ENCODE peak calls at places on chromosomes 1 and 21, in eight cellular contexts. R, H, F, N, X, T, M and E are unnamed samples.

GRCh38 chr1:116333171-116334014 is 39.7 kb upstream of the ATP1A1 start:
- DNase-seq in R (no peak), H (no peak), F (no peak), N (no peak), X (no peak), T (no peak), M (no peak), E (no peak)

GRCh38 chr1:109610609-109611307 is 8.7 kb downstream of the GNAT2 start:
- DNase-seq in R (no peak), H (peak), F (no peak), N (no peak), X (no peak), T (peak), M (peak), E (no peak)

GRCh38 chr1:6260433-6260934 is 414 bp downstream of the GPR153 start:
- DNase-seq in R (no peak), H (peak), F (no peak), N (peak), X (no peak), T (no peak), M (no peak), E (peak)

GRCh38 chr1:31259746-31260145 is 20.1 kb upstream of the NKAIN1 start:
- DNase-seq in R (no peak), H (no peak), F (no peak), N (no peak), X (no peak), T (no peak), M (no peak), E (no peak)

GRCh38 chr1:246110343-246111219 is 396.5 kb downstream of the SMYD3 start:
- DNase-seq in R (no peak), H (peak), F (no peak), N (peak), X (no peak), T (peak), M (peak), E (no peak)

GRCh38 chr1:32867151-32867550 is 3.6 kb downstream of the FNDC5 start:
- DNase-seq in R (no peak), H (no peak), F (no peak), N (no peak), X (no peak), T (no peak), M (no peak), E (no peak)

GRCh38 chr1:111205724-111206070 is 5.3 kb upstream of the DENND2D start:
- DNase-seq in R (no peak), H (peak), F (no peak), N (no peak), X (no peak), T (no peak), M (peak), E (no peak)

GRCh38 chr1:98351506-98352038 is 309.9 kb upstream of the SNX7 start:
- DNase-seq in R (no peak), H (no peak), F (no peak), N (no peak), X (no peak), T (no peak), M (no peak), E (no peak)

GRCh38 chr1:45557422-45557944 is 6.9 kb downstream of the AKR1A1 start:
- DNase-seq in R (peak), H (peak), F (no peak), N (no peak), X (no peak), T (no peak), M (no peak), E (peak)

GRCh38 chr1:56404561-56405030 is 174.8 kb downstream of the PLPP3 start:
- DNase-seq in R (peak), H (no peak), F (no peak), N (no peak), X (no peak), T (no peak), M (peak), E (no peak)

GRCh38 chr1:40662864-40663263 is 2.6 kb downstream of the RIMS3 start:
- DNase-seq in R (no peak), H (no peak), F (no peak), N (no peak), X (no peak), T (no peak), M (no peak), E (no peak)

GRCh38 chr1:21523297-21523813 is 14.1 kb downstream of the ALPL start:
- DNase-seq in R (no peak), H (no peak), F (no peak), N (no peak), X (no peak), T (no peak), M (no peak), E (no peak)

GRCh38 chr1:85502625-85503083 is 37.7 kb upstream of the DDAH1 start:
- DNase-seq in R (peak), H (peak), F (peak), N (peak), X (no peak), T (peak), M (peak), E (peak)

GRCh38 chr1:63935553-63935952 is 161.7 kb downstream of the ROR1 start:
- DNase-seq in R (no peak), H (peak), F (no peak), N (no peak), X (no peak), T (no peak), M (no peak), E (no peak)

GRCh38 chr1:63935148-63935547 is 161.3 kb downstream of the ROR1 start:
- DNase-seq in R (peak), H (peak), F (no peak), N (peak), X (no peak), T (no peak), M (peak), E (no peak)

GRCh38 chr1:63936276-63936675 is 162.5 kb downstream of the ROR1 start:
- DNase-seq in R (no peak), H (no peak), F (no peak), N (no peak), X (no peak), T (no peak), M (no peak), E (no peak)

GRCh38 chr1:63940440-63940839 is 166.6 kb downstream of the ROR1 start:
- DNase-seq in R (no peak), H (no peak), F (no peak), N (no peak), X (no peak), T (no peak), M (no peak), E (no peak)

DNA sequence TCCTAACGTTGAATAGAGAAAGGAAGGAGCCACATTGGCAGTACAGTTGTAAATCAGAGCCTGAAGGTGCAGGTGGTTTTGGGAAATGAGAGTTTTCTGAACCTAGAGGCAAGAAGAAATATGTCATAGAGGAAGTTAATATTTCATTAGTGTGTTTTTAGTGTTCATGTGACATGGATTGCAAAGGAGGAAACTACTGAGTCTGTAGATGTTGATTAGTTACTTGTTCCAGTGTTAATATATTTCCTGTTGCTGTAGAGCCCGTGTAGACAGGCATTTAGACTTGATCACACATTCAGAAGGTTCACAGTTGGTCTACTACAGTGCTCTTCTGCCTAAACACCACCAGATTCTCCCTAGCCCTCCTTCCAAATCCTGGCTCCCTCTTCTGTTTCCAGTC is 163.8 kb downstream of the ROR1 start:
- DNase-seq in R (no peak), H (no peak), F (no peak), N (no peak), X (no peak), T (no peak), M (no peak), E (no peak)
- TF ChIP-seq CTCF in R (no peak), H (no peak), F (no peak), N (no peak), X (no peak), T (no peak), M (no peak), E (no peak)

DNA sequence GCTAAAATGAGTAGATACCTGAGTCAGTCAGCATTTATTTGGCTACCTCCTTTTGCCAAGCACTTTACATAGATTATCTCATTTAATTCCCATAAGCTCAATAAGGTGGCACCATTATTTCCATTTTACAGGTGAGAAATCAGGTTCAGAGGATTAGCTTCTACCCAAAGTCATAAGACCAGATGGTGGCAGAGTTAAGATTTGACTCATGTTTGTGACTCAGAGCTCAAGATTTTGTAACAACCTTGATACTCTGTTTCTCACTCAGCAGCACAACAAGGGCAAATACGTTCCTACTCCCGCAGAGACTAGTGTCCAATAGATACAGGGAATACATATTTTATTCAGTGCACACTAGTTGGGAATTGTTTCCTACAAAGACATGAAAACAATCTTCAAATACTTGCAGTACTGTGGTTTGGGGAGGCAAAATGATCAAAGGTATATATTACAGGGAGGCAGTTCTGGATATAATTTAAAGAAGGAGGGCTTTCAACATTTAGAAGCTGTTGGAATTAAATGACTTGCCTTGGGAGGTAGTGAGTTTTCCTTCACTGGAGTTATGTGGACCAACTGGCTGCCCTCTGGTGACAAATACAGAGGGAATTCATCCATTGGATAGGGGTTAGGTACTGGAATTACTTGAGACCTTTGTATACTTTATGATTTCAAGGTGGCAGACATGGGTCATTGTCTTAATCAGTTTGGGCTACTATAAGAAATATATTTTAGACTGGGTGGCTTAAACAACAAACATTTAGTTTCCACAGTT is 3.6 kb downstream of the LEPR start:
- DNase-seq in R (peak), H (peak), F (no peak), N (peak), X (no peak), T (no peak), M (peak), E (no peak)
- TF ChIP-seq CTCF in R (no peak), H (no peak), F (no peak), N (no peak), X (no peak), T (no peak), M (no peak), E (no peak)

DNA sequence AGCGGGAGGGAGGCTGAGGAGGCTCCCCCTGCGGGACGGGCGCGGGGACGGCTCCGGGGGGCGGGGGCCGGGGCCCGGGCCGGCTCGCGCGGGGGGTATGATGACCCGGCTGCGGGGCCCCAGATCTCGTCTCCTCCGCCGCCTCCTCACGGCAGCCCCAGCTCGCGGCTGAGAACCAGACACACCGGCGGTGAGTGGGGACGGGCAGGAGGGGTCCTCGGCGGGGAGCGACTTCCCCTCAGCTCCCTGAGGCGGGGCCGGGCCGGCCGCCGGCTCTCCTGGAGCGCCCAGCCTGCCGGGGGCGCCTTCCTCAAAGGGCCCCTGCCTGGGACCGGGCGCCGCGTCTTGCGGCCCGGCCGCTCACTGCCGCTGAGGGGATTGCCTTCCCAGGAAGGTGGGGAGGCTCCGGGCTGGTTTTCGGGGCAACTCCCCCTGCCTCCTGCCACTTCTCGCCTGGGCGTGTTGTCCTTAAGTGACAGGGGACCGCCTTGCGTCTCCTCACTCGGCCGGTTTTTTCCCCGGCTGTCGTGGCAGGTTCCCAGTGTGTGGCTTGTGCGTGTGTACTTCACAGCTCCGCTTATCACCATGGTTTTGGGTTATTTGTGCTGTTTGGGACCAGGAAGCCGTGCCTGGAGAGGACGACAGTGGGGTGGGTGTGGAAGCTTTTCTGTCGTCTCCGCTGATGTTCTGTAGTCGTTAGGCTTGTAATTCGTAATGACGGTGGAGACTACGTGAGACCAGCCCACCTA is 800 bp downstream of the HIPK1 start:
- DNase-seq in R (peak), H (peak), F (peak), N (peak), X (peak), T (no peak), M (peak), E (peak)
- TF ChIP-seq CTCF in R (peak), H (peak), F (no peak), N (peak), X (no peak), T (no peak), M (no peak), E (peak)

GRCh38 chr1:17370618-17371017 is 1.4 kb upstream of the PADI6 start:
- DNase-seq in R (no peak), H (no peak), F (no peak), N (peak), X (no peak), T (no peak), M (no peak), E (no peak)
- TF ChIP-seq CTCF in R (no peak), H (peak), F (no peak), N (peak), X (no peak), T (no peak), M (peak), E (no peak)

GRCh38 chr1:10398278-10398733 is 558 bp upstream of the PGD start:
- DNase-seq in R (no peak), H (peak), F (no peak), N (no peak), X (no peak), T (no peak), M (no peak), E (peak)

GRCh38 chr1:10399487-10399917 is 638 bp downstream of the PGD start:
- DNase-seq in R (peak), H (peak), F (peak), N (peak), X (peak), T (no peak), M (peak), E (no peak)

GRCh38 chr1:10396870-10397269 is 2.0 kb upstream of the PGD start:
- DNase-seq in R (no peak), H (no peak), F (no peak), N (no peak), X (no peak), T (no peak), M (no peak), E (no peak)

GRCh38 chr1:10400013-10400412 is 1.1 kb downstream of the PGD start:
- DNase-seq in R (no peak), H (peak), F (no peak), N (no peak), X (no peak), T (no peak), M (no peak), E (no peak)

DNA sequence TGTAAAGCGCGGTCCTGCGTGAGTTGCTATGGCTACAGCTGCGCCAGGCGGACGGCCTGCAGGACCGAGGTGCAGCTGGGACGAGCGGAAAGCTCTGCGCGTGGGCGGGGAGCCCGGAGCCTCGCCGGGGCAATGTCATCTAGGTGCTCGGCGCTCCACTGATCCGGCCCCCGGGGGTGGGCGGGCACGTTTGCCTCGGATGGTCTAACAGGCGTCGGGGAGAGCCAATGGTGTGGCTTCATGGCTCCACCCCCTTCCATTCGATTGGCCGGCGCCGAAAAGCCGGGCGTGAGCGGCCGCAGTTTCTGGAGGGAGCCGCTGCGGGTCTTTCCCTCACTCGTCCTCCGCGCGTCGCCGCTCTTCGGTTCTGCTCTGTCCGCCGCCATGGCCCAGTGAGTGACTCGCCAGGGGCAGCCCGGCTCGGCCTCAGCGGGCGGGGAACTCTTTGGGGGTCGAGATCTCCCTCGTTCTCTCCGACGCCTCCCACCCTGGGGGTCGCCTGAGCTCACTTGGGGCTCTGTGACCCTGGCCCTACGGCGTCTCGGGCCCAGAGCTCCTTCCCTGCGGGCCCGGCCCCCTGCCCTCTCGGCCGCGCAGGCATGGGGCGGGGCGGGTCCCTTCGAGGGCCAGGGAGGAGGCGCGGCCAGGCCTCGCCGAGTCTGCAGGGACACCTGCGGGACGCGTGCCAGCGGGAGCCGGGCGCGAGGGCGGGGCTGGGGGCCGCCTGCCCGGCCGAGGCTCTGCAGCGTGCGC is at the start of gene PGD:
- DNase-seq in R (peak), H (peak), F (peak), N (peak), X (peak), T (peak), M (peak), E (peak)
- TF ChIP-seq CTCF in R (no peak), H (no peak), F (peak), N (no peak), X (peak), T (no peak), M (no peak), E (no peak)

DNA sequence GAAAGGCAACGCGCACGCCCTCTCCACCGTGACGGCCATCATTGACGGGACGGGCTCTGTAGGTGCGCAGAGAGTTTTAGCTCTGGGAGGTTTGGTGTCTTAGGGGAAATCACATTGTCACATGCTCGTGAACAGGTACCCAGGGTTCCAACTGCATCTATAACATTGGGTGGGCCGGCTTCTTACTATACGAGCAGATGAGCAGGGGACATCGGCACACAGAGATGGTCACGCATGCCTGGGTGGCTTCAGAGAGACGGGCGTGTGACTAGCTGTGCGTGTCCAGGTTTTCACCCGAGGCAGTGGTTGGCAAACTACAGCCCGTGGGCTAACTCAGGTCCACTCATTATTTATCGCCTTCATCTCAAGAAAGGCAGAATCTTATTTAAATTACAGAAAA is 54.7 kb downstream of the SLC37A1 start:
- DNase-seq in R (peak), H (no peak), F (peak), N (no peak), X (peak), T (no peak), M (no peak), E (no peak)
- TF ChIP-seq CTCF in R (no peak), H (no peak), F (no peak), N (no peak), X (no peak), T (no peak), M (no peak), E (no peak)

DNA sequence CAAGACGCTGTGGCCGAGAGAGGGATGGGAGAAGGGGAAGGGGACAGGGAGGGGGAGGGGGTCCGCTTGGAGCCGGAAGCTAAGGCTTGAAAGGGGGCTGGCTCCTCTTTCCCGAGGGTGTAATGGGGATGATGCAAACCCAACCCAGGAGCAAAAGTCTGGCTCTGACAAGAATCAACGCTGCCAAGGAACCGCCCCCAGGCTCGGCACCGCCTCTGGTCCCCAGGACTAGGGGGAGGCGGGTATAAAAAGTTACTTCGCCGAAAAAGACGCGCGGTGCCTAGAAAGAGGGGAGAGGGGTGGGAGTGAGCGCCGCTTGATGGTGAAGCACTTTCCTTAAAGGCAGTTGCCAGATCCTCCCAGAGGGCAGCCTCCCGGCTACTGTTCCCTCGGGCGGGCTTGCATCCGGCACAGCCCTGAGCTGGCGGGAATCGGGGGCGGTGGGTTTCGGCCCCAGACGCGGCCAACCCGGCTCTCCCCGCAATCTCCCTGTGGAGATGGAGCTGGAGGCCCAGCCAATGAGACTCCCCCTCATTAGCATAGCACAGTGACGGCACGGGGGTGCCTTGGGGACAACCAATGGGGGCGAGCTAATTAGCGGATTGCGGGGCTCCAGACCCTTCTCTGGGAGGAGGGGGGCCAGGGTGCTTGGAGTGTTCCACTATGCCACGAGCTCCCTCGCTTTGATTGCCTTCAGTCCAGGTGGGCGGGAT is at the start of gene KCNT2:
- DNase-seq in R (peak), H (peak), F (peak), N (peak), X (peak), T (peak), M (peak), E (peak)
- TF ChIP-seq CTCF in R (no peak), H (no peak), F (no peak), N (no peak), X (no peak), T (no peak), M (peak), E (no peak)

DNA sequence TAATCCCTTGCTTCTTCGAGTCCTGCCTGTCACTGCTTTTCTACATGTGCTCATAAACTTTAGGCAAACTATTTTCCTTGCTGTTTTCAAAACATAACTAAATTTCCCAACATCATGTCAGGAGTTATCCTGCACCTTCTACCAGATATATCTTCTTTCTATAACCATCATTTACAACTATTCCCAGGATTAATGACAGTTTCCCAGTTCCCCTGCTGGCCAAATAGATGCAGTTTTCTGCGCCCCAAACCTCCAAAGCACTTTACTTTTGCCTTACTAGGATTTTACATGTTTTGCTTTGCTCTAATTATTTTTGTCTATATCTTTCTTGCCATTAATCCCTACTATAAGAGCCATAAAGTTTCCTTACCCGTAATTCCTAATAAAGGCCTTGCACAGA is 122.5 kb downstream of the GLUL start:
- DNase-seq in R (no peak), H (peak), F (no peak), N (no peak), X (no peak), T (no peak), M (no peak), E (no peak)
- TF ChIP-seq CTCF in R (no peak), H (no peak), F (no peak), N (no peak), X (no peak), T (no peak), M (no peak), E (no peak)